ENCODE peak calls at places on chromosomes 12 and 14, in nine cellular contexts. I is LoVo; E is CD4-positive, alpha-beta memory T cell; S is retina; V is GDM1; G is GM12892; O is stimulated activated CD4-positive, alpha-beta T cell treated with anti-CD3 and anti-CD28 coated beads, Interleukin-4, amount 100 ng/mL, for 48 hours; R is activated CD4-positive, alpha-beta T cell treated with anti-CD3 and anti-CD28 coated beads, Interleukin-2, amount 50 U/mL, for 1 hour; Y is C1 segment of cervical spinal cord. A is an unnamed sample.

GRCh38 chr12:27456618-27457017 is 10.1 kb downstream of the SMCO2 start:
- DNase-seq in I (peak), E (no peak), S (no peak), V (no peak), G (no peak), O (no peak), R (no peak), Y (no peak), A (no peak)

GRCh38 chr12:99390707-99391106 is 256.8 kb upstream of the GARIN6 start:
- DNase-seq in I (no peak), E (no peak), S (no peak), V (no peak), G (no peak), O (no peak), R (no peak), Y (peak), A (peak)

GRCh38 chr14:32330356-32331226 is 1.5 kb downstream of the AKAP6 start:
- DNase-seq in I (no peak), E (no peak), S (peak), V (no peak), G (no peak), O (no peak), R (no peak), Y (no peak), A (no peak)

GRCh38 chr12:107386569-107386968 is 293.2 kb upstream of the CRY1 start:
- DNase-seq in I (no peak), E (no peak), S (peak), V (no peak), G (no peak), O (no peak), R (no peak), Y (no peak), A (no peak)

GRCh38 chr12:21773263-21773741 is 1.2 kb downstream of the KCNJ8 start:
- DNase-seq in I (no peak), E (no peak), S (peak), V (no peak), G (no peak), O (no peak), R (no peak), Y (no peak), A (peak)

GRCh38 chr12:12903642-12904609 is 12.6 kb downstream of the GPRC5A start:
- DNase-seq in I (peak), E (no peak), S (no peak), V (no peak), G (no peak), O (no peak), R (no peak), Y (no peak), A (peak)

GRCh38 chr12:83893101-83893500 is 1019.5 kb downstream of the SLC6A15 start:
- DNase-seq in I (no peak), E (no peak), S (no peak), V (no peak), G (no peak), O (no peak), R (no peak), Y (no peak), A (no peak)

GRCh38 chr12:104733717-104734175 is 224.3 kb downstream of the SLC41A2 start:
- DNase-seq in I (no peak), E (no peak), S (no peak), V (no peak), G (no peak), O (no peak), R (no peak), Y (no peak), A (peak)

GRCh38 chr14:104980601-104981531 is 2.7 kb upstream of the AHNAK2 start:
- DNase-seq in I (no peak), E (no peak), S (no peak), V (no peak), G (no peak), O (no peak), R (no peak), Y (no peak), A (no peak)

GRCh38 chr14:98864211-98864610 is 407.8 kb downstream of the BCL11B start:
- DNase-seq in I (no peak), E (no peak), S (no peak), V (no peak), G (no peak), O (no peak), R (no peak), Y (no peak), A (no peak)

GRCh38 chr12:2283910-2284309 is 231.1 kb downstream of the CACNA1C start:
- DNase-seq in I (no peak), E (no peak), S (no peak), V (peak), G (no peak), O (no peak), R (no peak), Y (no peak), A (no peak)

GRCh38 chr14:67883717-67884116 is 64.1 kb downstream of the RAD51B start:
- DNase-seq in I (peak), E (peak), S (no peak), V (no peak), G (no peak), O (no peak), R (no peak), Y (no peak), A (no peak)

GRCh38 chr12:6554990-6555691 is 701 bp downstream of the IFFO1 start:
- DNase-seq in I (no peak), E (no peak), S (peak), V (no peak), G (no peak), O (no peak), R (no peak), Y (no peak), A (no peak)

GRCh38 chr14:65222434-65222833 is 120.1 kb upstream of the MAX start:
- DNase-seq in I (peak), E (peak), S (no peak), V (peak), G (peak), O (peak), R (peak), Y (peak), A (peak)

GRCh38 chr14:55107766-55108554 is 21.1 kb upstream of the LGALS3 start:
- DNase-seq in I (peak), E (peak), S (no peak), V (peak), G (no peak), O (no peak), R (peak), Y (no peak), A (peak)

GRCh38 chr14:87896393-87897380 is 96.3 kb downstream of the GALC start:
- DNase-seq in I (peak), E (peak), S (peak), V (no peak), G (no peak), O (no peak), R (no peak), Y (no peak), A (peak)

GRCh38 chr12:126772171-126772864 is 1494.7 kb upstream of the TMEM132C start:
- DNase-seq in I (peak), E (peak), S (no peak), V (peak), G (no peak), O (peak), R (peak), Y (no peak), A (no peak)

GRCh38 chr14:58488550-58488949 is 61.0 kb downstream of the KIAA0586 start:
- DNase-seq in I (no peak), E (no peak), S (no peak), V (peak), G (no peak), O (no peak), R (no peak), Y (no peak), A (peak)

GRCh38 chr12:108638141-108638823 is 4.6 kb upstream of the SELPLG start:
- DNase-seq in I (no peak), E (no peak), S (peak), V (peak), G (no peak), O (no peak), R (no peak), Y (peak), A (no peak)

GRCh38 chr12:109737111-109737510 is 23.5 kb downstream of the FAM222A start:
- DNase-seq in I (no peak), E (no peak), S (no peak), V (no peak), G (no peak), O (no peak), R (no peak), Y (no peak), A (no peak)

GRCh38 chr12:79692860-79693605 is 2.3 kb upstream of the PAWR start:
- DNase-seq in I (no peak), E (no peak), S (no peak), V (no peak), G (no peak), O (no peak), R (no peak), Y (no peak), A (no peak)

GRCh38 chr12:89162704-89163261 is 189.5 kb downstream of the DUSP6 start:
- DNase-seq in I (peak), E (no peak), S (no peak), V (peak), G (no peak), O (peak), R (no peak), Y (peak), A (no peak)

GRCh38 chr12:110743571-110744093 is 941 bp upstream of the PPP1CC start:
- DNase-seq in I (peak), E (no peak), S (peak), V (no peak), G (no peak), O (no peak), R (no peak), Y (no peak), A (no peak)

GRCh38 chr14:31926123-31926522 is 151.0 kb upstream of the ARHGAP5 start:
- DNase-seq in I (peak), E (peak), S (peak), V (peak), G (peak), O (no peak), R (no peak), Y (no peak), A (no peak)

GRCh38 chr12:27822076-27822712 is 42.2 kb upstream of the MANSC4 start:
- DNase-seq in I (no peak), E (peak), S (no peak), V (no peak), G (peak), O (peak), R (peak), Y (no peak), A (no peak)

GRCh38 chr12:132354211-132354981 is 25.0 kb upstream of the GALNT9 start:
- DNase-seq in I (no peak), E (no peak), S (no peak), V (no peak), G (no peak), O (no peak), R (no peak), Y (no peak), A (no peak)